ENCODE peak calls at places on chromosomes 11 and 22, in eight cellular contexts. L, A, Q, S, D, R, W and K are unnamed samples.

GRCh38 chr11:130599073-130599654 is 150.7 kb downstream of the ADAMTS15 start:
- DNase-seq in S (no peak), D (no peak), R (peak; percentile 83), A (peak; percentile 53), L (peak; percentile 42), Q (peak; percentile 32), W (peak; percentile 57), K (no peak)

GRCh38 chr11:57772562-57772961 is 11.0 kb downstream of the CTNND1 start:
- DNase-seq in W (no peak), R (no peak), Q (no peak), S (no peak), A (no peak), D (peak; percentile 64), L (no peak), K (no peak)

GRCh38 chr11:111624602-111625001 is 22.4 kb downstream of the SIK2 start:
- DNase-seq in L (no peak), S (no peak), Q (no peak), R (peak; percentile 82), D (no peak), W (no peak), A (no peak), K (no peak)

GRCh38 chr11:111452146-111452545 is 60.0 kb downstream of the BTG4 start:
- DNase-seq in Q (no peak), S (no peak), L (no peak), R (no peak), A (no peak), W (no peak), D (peak; percentile 75), K (no peak)

GRCh38 chr22:17098379-17098819 is 13.6 kb downstream of the IL17RA start:
- DNase-seq in Q (no peak), W (no peak), L (no peak), R (peak; percentile 61), A (no peak), D (no peak), S (peak; percentile 73), K (no peak)

GRCh38 chr22:17897411-17897810 is 123.1 kb upstream of the BID start:
- DNase-seq in R (no peak), Q (no peak), W (no peak), D (no peak), A (no peak), L (peak; percentile 61), S (no peak), K (no peak)

GRCh38 chr11:69554849-69555248 is 73.4 kb downstream of the LINC01488 start:
- DNase-seq in A (no peak), S (no peak), R (no peak), D (no peak), W (no peak), Q (no peak), L (peak; percentile 32), K (no peak)

GRCh38 chr11:29802522-29802921 is 214.3 kb downstream of the KCNA4 start:
- DNase-seq in D (no peak), L (no peak), A (no peak), R (no peak), Q (no peak), S (no peak), W (no peak), K (no peak)

DNA sequence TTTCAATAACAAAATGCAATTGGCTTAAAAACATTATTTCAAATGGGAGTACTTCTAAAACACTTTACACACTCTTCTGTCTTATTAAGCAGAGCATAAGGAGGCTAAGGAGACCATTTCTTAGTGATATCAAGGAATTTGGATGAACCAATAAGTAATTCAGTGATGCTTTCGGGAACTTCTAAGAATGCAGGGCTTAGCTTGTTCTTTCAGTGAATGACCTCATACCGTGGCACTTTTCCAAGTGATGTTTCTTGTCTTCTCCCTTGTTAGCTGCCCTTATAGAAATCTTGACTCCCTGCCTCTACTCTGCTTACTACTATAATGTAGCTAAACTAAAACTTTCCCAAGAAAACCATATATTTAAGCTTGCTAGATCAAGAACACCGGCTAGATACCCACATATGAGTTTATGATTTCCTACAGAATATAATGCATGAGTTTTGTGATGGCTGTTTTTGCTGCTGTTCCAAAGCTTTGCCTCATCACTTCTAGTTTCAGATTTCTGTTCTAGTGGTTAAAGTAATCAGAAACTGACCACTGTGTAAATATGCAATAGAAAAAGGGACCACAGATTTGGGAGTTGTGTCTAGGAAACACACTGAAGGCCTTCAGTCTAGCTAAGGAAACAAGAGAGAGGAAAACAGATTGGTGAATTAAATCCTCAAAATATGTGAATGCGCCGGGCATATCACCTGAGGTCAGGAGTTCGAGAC is 37.5 kb upstream of the STK33 start:
- DNase-seq in L (no peak), W (no peak), D (peak; percentile 82), S (no peak), A (no peak), Q (no peak), R (peak; percentile 77), K (no peak)
- H3K4me1 ChIP-seq in L (no peaks in the 10 kb centered on the region), W (no peaks in the 10 kb centered on the region), D (no peaks in the 10 kb centered on the region), S (no peaks in the 10 kb centered on the region), A (no peaks in the 10 kb centered on the region), Q (no peaks in the 10 kb centered on the region), R (no peaks in the 10 kb centered on the region), K (no peaks in the 10 kb centered on the region)

GRCh38 chr11:102383839-102384238 is 36.8 kb downstream of the BIRC2 start:
- DNase-seq in L (no peak), R (peak; percentile 14), D (no peak), A (no peak), S (no peak), W (no peak), Q (no peak), K (no peak)
- H3K27ac ChIP-seq in L (no peak overlapping the region), R (peak overlapping the region; percentile 59), D (no peak overlapping the region), A (peak overlapping the region; percentile 60), S (peak overlapping the region; percentile 57), W (no peak overlapping the region), Q (no peak overlapping the region), K (no peak overlapping the region)

GRCh38 chr11:74954199-74954598 is 5.1 kb downstream of the SPCS2 start:
- DNase-seq in D (no peak), Q (no peak), W (no peak), S (no peak), A (no peak), R (no peak), L (no peak), K (no peak)
- H3K4me3 ChIP-seq in D (no peak overlapping the region), Q (no peak overlapping the region), W (no peak overlapping the region), S (no peak overlapping the region), A (no peak overlapping the region), R (no peak overlapping the region), L (no peak overlapping the region), K (no peak overlapping the region)

DNA sequence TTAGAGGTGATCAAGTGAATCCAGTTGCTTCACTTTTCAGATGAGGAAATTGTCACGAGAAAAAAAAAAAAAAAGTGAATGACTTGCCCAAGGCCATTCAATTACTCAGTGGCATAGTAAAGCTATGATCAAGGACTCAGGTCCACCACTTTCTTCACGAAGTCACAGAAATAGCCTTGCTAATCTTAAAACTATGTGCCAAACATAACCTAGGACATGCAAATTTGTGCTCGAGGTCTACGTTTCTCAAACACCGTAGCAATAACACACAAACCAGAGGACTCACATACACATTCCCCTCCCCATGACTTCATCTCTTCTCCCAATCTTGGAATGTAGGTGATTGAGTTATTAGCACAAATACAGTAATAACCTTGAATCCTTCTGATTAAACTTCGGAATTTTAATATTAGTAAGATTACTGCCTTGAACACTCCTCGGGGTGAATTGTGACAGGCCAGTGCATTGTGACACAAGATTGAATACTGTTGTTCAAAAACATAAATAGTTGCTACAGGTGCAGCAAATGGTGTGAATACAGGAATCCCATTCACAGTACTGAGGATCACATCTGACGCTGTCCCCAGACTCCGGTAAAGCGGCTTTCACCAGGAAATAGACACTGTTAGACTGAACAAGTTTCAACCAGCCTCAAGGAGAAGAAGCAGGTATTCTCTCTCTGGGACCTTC is 3.8 kb downstream of the LGR4 start:
- DNase-seq in R (no peak), D (peak; percentile 80), Q (no peak), L (no peak), A (no peak), W (no peak), S (no peak), K (no peak)
- H3K4me1 ChIP-seq in R (peaks cover 45% of the 10 kb centered on the region), D (peaks cover 6% of the 10 kb centered on the region), Q (peaks cover 64% of the 10 kb centered on the region), L (peaks cover 4% of the 10 kb centered on the region), A (no peaks in the 10 kb centered on the region), W (peaks cover 71% of the 10 kb centered on the region), S (peaks cover 70% of the 10 kb centered on the region), K (peaks cover 62% of the 10 kb centered on the region)

GRCh38 chr11:128696930-128697329 is 3.1 kb downstream of the FLI1 start:
- DNase-seq in R (no peak), Q (no peak), S (no peak), D (no peak), W (no peak), A (no peak), L (no peak), K (no peak)

GRCh38 chr11:128692750-128693578 is 908 bp upstream of the FLI1 start:
- DNase-seq in W (no peak), L (peak; percentile 76), Q (peak; percentile 27), S (peak; percentile 92), R (peak; percentile 71), D (peak; percentile 39), A (no peak), K (peak; percentile 57)

GRCh38 chr11:128697645-128698174 is 3.8 kb downstream of the FLI1 start:
- DNase-seq in W (no peak), Q (no peak), D (peak; percentile 50), A (no peak), S (no peak), L (no peak), R (no peak), K (no peak)

GRCh38 chr11:128694618-128695481 is 978 bp downstream of the FLI1 start:
- DNase-seq in S (peak; percentile 95), W (no peak), Q (no peak), D (peak; percentile 41), A (no peak), R (no peak), L (peak; percentile 57), K (no peak)

DNA sequence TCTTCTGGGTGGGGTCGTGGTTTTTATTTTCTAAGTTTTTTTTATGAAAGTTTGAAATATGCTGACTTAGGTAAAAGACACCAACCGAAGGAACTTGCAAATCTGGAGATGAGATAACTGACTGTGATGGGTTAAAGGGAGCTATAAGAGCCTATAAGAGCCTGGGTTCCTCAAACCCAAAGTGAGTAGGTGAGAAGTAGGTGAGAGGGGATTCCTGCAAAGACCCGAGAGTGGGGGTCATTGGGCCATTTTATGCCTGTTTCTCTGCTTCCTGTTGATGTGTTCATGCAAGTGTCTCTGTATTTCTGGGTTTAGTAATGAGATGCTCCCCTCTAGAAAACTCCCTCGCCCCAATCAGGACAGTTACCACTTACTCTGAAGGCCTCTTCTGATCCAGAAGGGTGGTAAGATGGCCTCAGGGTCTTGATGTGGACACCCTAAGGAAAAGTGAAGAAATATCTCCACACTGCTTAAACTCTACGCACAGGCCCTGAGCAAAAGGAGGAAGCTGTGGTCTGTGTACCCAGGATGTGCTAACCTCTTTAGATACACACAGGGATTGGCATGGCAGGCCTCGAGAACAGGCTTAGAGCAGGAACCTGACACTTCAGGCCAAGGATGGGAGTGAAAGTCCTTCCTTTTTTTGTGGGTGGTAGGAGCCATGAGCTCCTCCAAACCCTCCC is 1.8 kb downstream of the FLI1 start:
- DNase-seq in D (no peak), W (no peak), A (no peak), S (peak; percentile 87), Q (peak; percentile 54), L (no peak), R (peak; percentile 73), K (no peak)
- H3K27ac ChIP-seq in D (no peak overlapping the region), W (peak overlapping the region; percentile 87), A (peak overlapping the region; percentile 74), S (peak overlapping the region; percentile 100), Q (peak overlapping the region; percentile 87), L (no peak overlapping the region), R (no peak overlapping the region), K (peak overlapping the region; percentile 70)

DNA sequence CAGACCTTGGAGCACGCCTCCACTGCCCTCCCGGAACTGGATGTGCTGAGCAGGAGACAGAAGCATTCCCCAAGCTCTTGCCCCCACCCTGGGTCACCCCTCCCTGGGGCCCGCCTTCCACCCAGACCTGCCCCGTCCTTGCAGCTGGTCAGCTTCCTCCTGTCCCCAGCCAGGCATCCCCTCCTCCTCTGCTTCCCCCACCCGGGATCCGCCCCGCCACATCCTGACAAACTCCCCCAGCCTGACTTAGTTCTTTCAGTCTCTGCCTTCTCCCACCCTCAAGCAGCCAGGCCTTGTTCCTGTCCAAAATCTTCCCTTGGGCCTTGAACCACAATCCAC is 1.1 kb upstream of the PLXNB2 start:
- DNase-seq in L (peak; percentile 27), Q (peak; percentile 78), A (peak; percentile 87), W (no peak), D (peak; percentile 68), S (peak; percentile 94), R (peak; percentile 89), K (no peak)
- H3K4me3 ChIP-seq in L (no peak overlapping the region), Q (no peak overlapping the region), A (no peak overlapping the region), W (peak overlapping the region; percentile 88), D (no peak overlapping the region), S (peak overlapping the region; percentile 32), R (no peak overlapping the region), K (no peak overlapping the region)